ENCODE peak calls at places on chromosomes 6 and 20, in seven cellular contexts. W is neuronal stem cell; K is OCI-LY7; S is A673; Z is A549; M is CD8-positive, alpha-beta T cell; O is spleen. H is an unnamed sample. For H3K4me1, the result is how much of the 10 kb centered on the place peaks cover.

GRCh38 chr20:59813948-59814834 is 119.2 kb downstream of the SYCP2 start:
- DNase-seq in W (no peak), K (no peak), S (no peak), Z (no peak), M (no peak), O (no peak), H (no peak)

GRCh38 chr6:72560721-72561593 is 60.9 kb upstream of the KCNQ5 start:
- DNase-seq in W (no peak), K (peak), S (no peak), Z (no peak), M (no peak), O (no peak), H (no peak)

GRCh38 chr20:58471161-58471834 is 43.9 kb downstream of the APCDD1L start:
- DNase-seq in W (no peak), K (no peak), S (no peak), Z (no peak), M (no peak), O (no peak), H (peak)

GRCh38 chr6:80165143-80165542 is 58.7 kb downstream of the BCKDHB start:
- DNase-seq in W (no peak), K (no peak), S (no peak), Z (no peak), M (no peak), O (no peak), H (no peak)

GRCh38 chr6:147821266-147821665 is 312.8 kb downstream of the SAMD5 start:
- DNase-seq in W (peak), K (no peak), S (no peak), Z (no peak), M (no peak), O (no peak), H (no peak)

GRCh38 chr6:75171581-75172360 is 34.1 kb downstream of the COL12A1 start:
- DNase-seq in W (no peak), K (no peak), S (no peak), Z (no peak), M (no peak), O (no peak), H (no peak)

GRCh38 chr6:74867286-74867685 is 338.6 kb downstream of the COL12A1 start:
- DNase-seq in W (no peak), K (no peak), S (no peak), Z (no peak), M (no peak), O (no peak), H (no peak)

GRCh38 chr6:110113989-110114388 is 65.5 kb downstream of the WASF1 start:
- DNase-seq in W (no peak), K (no peak), S (no peak), Z (no peak), M (no peak), O (no peak), H (no peak)

GRCh38 chr20:920306-920705 is 4.2 kb upstream of the ANGPT4 start:
- DNase-seq in W (no peak), K (no peak), S (no peak), Z (no peak), M (no peak), O (no peak), H (no peak)

GRCh38 chr6:14727494-14728395 is 518.1 kb upstream of the JARID2 start:
- DNase-seq in W (no peak), K (peak), S (no peak), Z (no peak), M (no peak), O (no peak), H (no peak)

GRCh38 chr20:19976595-19977372 is 40.4 kb upstream of the NAA20 start:
- DNase-seq in W (no peak), K (no peak), S (no peak), Z (peak), M (no peak), O (no peak), H (peak)

GRCh38 chr6:33696538-33697518 is 14.7 kb downstream of the UQCC2 start:
- DNase-seq in W (no peak), K (peak), S (peak), Z (no peak), M (no peak), O (peak), H (no peak)

DNA sequence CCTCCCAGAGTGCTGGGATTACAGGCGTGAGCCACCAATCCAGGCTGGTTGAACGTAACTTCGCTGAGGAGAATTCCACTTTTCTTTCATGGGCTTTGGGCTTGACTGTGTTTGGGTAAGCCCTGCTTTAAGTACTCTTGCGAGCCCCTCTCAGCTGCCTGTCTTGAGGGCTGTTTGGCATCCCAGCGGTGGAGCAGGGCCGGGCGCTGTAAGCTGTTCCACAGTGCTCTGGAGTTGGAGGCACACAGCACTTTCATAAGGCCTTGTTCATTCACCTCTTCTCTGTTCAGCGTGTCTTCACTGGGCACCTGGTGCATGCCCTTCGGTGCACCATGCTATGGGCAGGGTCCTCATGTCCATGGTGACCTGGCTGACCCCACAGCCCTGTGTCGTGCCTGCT is 21.6 kb downstream of the PNLDC1 start:
- DNase-seq in W (no peak), K (no peak), S (no peak), Z (no peak), M (no peak), O (no peak), H (no peak)
- H3K4me1 ChIP-seq in W (under half), K (under half), S (under half), Z (under half), M (under half), O (under half), H (under half)

DNA sequence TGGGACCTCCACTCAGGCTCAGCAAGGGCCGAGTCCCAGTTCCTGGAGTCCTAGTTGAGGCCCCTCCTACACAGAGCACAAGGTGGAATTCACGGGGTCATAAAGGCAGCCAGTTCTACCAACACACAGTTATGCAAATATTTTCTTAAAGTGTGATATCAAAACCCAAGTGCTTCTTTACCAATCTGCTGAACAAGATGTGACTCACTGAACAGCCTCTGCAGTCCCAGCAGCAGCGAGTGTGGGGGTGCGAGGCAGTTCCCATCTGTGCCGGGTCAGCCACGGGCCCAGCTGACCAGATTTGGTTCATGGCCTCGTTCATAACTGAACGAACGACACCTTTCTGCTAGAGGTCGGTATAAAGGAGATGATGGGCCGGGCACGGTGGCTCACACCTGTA is 4.5 kb upstream of the TCEA2 start:
- DNase-seq in W (no peak), K (no peak), S (no peak), Z (no peak), M (no peak), O (no peak), H (no peak)
- H3K4me1 ChIP-seq in W (under half), K (under half), S (under half), Z (under half), M (under half), O (under half), H (under half)

GRCh38 chr6:99145738-99146137 is 198.0 kb upstream of the FBXL4 start:
- DNase-seq in W (no peak), K (no peak), S (no peak), Z (no peak), M (no peak), O (no peak), H (no peak)
- H3K4me1 ChIP-seq in W (under half), K (under half), S (under half), Z (under half), M (under half), O (under half), H (under half)

GRCh38 chr6:167934426-167934864 is 63.0 kb upstream of the KIF25 start:
- DNase-seq in W (no peak), K (no peak), S (no peak), Z (no peak), M (no peak), O (no peak), H (no peak)
- H3K4me1 ChIP-seq in W (under half), K (under half), S (under half), Z (under half), M (under half), O (under half), H (under half)

GRCh38 chr6:117076076-117076475 is 189.3 kb upstream of the VGLL2 start:
- DNase-seq in W (no peak), K (no peak), S (no peak), Z (no peak), M (no peak), O (no peak), H (no peak)

GRCh38 chr6:117077300-117077699 is 188.1 kb upstream of the VGLL2 start:
- DNase-seq in W (no peak), K (no peak), S (no peak), Z (no peak), M (no peak), O (no peak), H (no peak)

GRCh38 chr6:117078624-117079023 is 186.7 kb upstream of the VGLL2 start:
- DNase-seq in W (no peak), K (no peak), S (no peak), Z (no peak), M (no peak), O (no peak), H (no peak)

GRCh38 chr6:117075218-117075617 is 190.1 kb upstream of the VGLL2 start:
- DNase-seq in W (no peak), K (no peak), S (no peak), Z (no peak), M (no peak), O (no peak), H (no peak)

GRCh38 chr6:117079946-117080345 is 185.4 kb upstream of the VGLL2 start:
- DNase-seq in W (no peak), K (no peak), S (no peak), Z (no peak), M (no peak), O (no peak), H (no peak)
- H3K4me1 ChIP-seq in W (under half), K (under half), S (under half), Z (under half), M (under half), O (under half), H (under half)

GRCh38 chr6:104630955-104631354 is 228.8 kb downstream of the HACE1 start:
- DNase-seq in W (no peak), K (peak), S (no peak), Z (no peak), M (no peak), O (no peak), H (no peak)

GRCh38 chr6:104633125-104633524 is 226.6 kb downstream of the HACE1 start:
- DNase-seq in W (no peak), K (no peak), S (peak), Z (no peak), M (no peak), O (no peak), H (no peak)

GRCh38 chr6:104630522-104630921 is 229.2 kb downstream of the HACE1 start:
- DNase-seq in W (no peak), K (no peak), S (no peak), Z (no peak), M (no peak), O (no peak), H (no peak)

GRCh38 chr6:104632565-104632964 is 227.2 kb downstream of the HACE1 start:
- DNase-seq in W (no peak), K (no peak), S (no peak), Z (no peak), M (no peak), O (no peak), H (no peak)

GRCh38 chr6:104629826-104630225 is 229.9 kb downstream of the HACE1 start:
- DNase-seq in W (no peak), K (no peak), S (no peak), Z (no peak), M (no peak), O (no peak), H (no peak)
- H3K4me1 ChIP-seq in W (under half), K (under half), S (under half), Z (under half), M (under half), O (under half), H (under half)